ENCODE peak calls at places on chromosome 1, in eight cellular contexts. One of them, this sample, is unnamed.

GRCh38 chr1:200243042-200243437 is 166.8 kb downstream of the ZNF281 start:
- DNase-seq in MCF 10A: no peak
- DNase-seq in RWPE1: no peak
- DNase-seq in epithelial cell of esophagus: peak; percentile 24
- DNase-seq in LNCaP clone FGC: no peak
- DNase-seq in cardiac muscle cell: no peak
- DNase-seq in GM23338: no peak
- DNase-seq in endothelial cell: no peak
- DNase-seq in this sample: no peak

GRCh38 chr1:235075121-235075954 is 53.3 kb downstream of the TOMM20 start:
- DNase-seq in MCF 10A: peak; percentile 92
- DNase-seq in RWPE1: no peak
- DNase-seq in epithelial cell of esophagus: peak; percentile 95
- DNase-seq in LNCaP clone FGC: no peak
- DNase-seq in cardiac muscle cell: peak; percentile 85
- DNase-seq in GM23338: no peak
- DNase-seq in endothelial cell: no peak
- DNase-seq in this sample: no peak

GRCh38 chr1:79293611-79294010 is 287.1 kb upstream of the ADGRL4 start:
- DNase-seq in MCF 10A: peak; percentile 47
- DNase-seq in RWPE1: peak; percentile 18
- DNase-seq in epithelial cell of esophagus: peak; percentile 65
- DNase-seq in LNCaP clone FGC: no peak
- DNase-seq in cardiac muscle cell: peak; percentile 62
- DNase-seq in GM23338: no peak
- DNase-seq in endothelial cell: no peak
- DNase-seq in this sample: no peak

GRCh38 chr1:41474490-41475271 is 9.8 kb downstream of the EDN2 start:
- DNase-seq in MCF 10A: no peak
- DNase-seq in RWPE1: peak; percentile 42
- DNase-seq in epithelial cell of esophagus: peak; percentile 42
- DNase-seq in LNCaP clone FGC: no peak
- DNase-seq in cardiac muscle cell: no peak
- DNase-seq in GM23338: peak; percentile 28
- DNase-seq in endothelial cell: no peak
- DNase-seq in this sample: no peak

GRCh38 chr1:108719654-108720435 is 7.1 kb downstream of the FNDC7 start:
- DNase-seq in MCF 10A: peak; percentile 88
- DNase-seq in RWPE1: peak; percentile 88
- DNase-seq in epithelial cell of esophagus: peak; percentile 90
- DNase-seq in LNCaP clone FGC: no peak
- DNase-seq in cardiac muscle cell: peak; percentile 81
- DNase-seq in GM23338: no peak
- DNase-seq in endothelial cell: no peak
- DNase-seq in this sample: no peak

GRCh38 chr1:203612932-203613682 is 13.5 kb upstream of the ATP2B4 start:
- DNase-seq in MCF 10A: no peak
- DNase-seq in RWPE1: no peak
- DNase-seq in epithelial cell of esophagus: no peak
- DNase-seq in LNCaP clone FGC: no peak
- DNase-seq in cardiac muscle cell: peak; percentile 32
- DNase-seq in GM23338: no peak
- DNase-seq in endothelial cell: no peak
- DNase-seq in this sample: no peak

GRCh38 chr1:18784523-18784833 is 75.0 kb downstream of the TAS1R2 start:
- DNase-seq in MCF 10A: no peak
- DNase-seq in RWPE1: no peak
- DNase-seq in epithelial cell of esophagus: no peak
- DNase-seq in LNCaP clone FGC: no peak
- DNase-seq in cardiac muscle cell: no peak
- DNase-seq in GM23338: peak; percentile 24
- DNase-seq in endothelial cell: no peak
- DNase-seq in this sample: no peak

GRCh38 chr1:158180741-158181576 is at the start of gene CD1D:
- DNase-seq in MCF 10A: peak; percentile 26
- DNase-seq in RWPE1: no peak
- DNase-seq in epithelial cell of esophagus: peak; percentile 39
- DNase-seq in LNCaP clone FGC: no peak
- DNase-seq in cardiac muscle cell: peak; percentile 68
- DNase-seq in GM23338: peak; percentile 74
- DNase-seq in endothelial cell: peak; percentile 40
- DNase-seq in this sample: peak; percentile 18

GRCh38 chr1:59743324-59744108 is 71.2 kb upstream of the HOOK1 start:
- DNase-seq in MCF 10A: no peak
- DNase-seq in RWPE1: no peak
- DNase-seq in epithelial cell of esophagus: no peak
- DNase-seq in LNCaP clone FGC: peak; percentile 66
- DNase-seq in cardiac muscle cell: peak; percentile 60
- DNase-seq in GM23338: no peak
- DNase-seq in endothelial cell: no peak
- DNase-seq in this sample: no peak

GRCh38 chr1:168121314-168122029 is 15.3 kb downstream of the GPR161 start:
- DNase-seq in MCF 10A: peak; percentile 92
- DNase-seq in RWPE1: no peak
- DNase-seq in epithelial cell of esophagus: peak; percentile 40
- DNase-seq in LNCaP clone FGC: peak; percentile 59
- DNase-seq in cardiac muscle cell: peak; percentile 98
- DNase-seq in GM23338: no peak
- DNase-seq in endothelial cell: no peak
- DNase-seq in this sample: no peak

GRCh38 chr1:54488065-54488750 is 59.8 kb upstream of the ACOT11 start:
- DNase-seq in MCF 10A: peak; percentile 88
- DNase-seq in RWPE1: peak; percentile 94
- DNase-seq in epithelial cell of esophagus: peak; percentile 88
- DNase-seq in LNCaP clone FGC: peak; percentile 49
- DNase-seq in cardiac muscle cell: peak; percentile 96
- DNase-seq in GM23338: peak; percentile 96
- DNase-seq in endothelial cell: peak; percentile 92
- DNase-seq in this sample: peak; percentile 92

GRCh38 chr1:228065543-228066347 is 16.8 kb upstream of the ARF1 start:
- DNase-seq in MCF 10A: no peak
- DNase-seq in RWPE1: no peak
- DNase-seq in epithelial cell of esophagus: no peak
- DNase-seq in LNCaP clone FGC: no peak
- DNase-seq in cardiac muscle cell: no peak
- DNase-seq in GM23338: no peak
- DNase-seq in endothelial cell: no peak
- DNase-seq in this sample: no peak

GRCh38 chr1:201447911-201448871 is 20.8 kb downstream of the PHLDA3 start:
- DNase-seq in MCF 10A: peak; percentile 89
- DNase-seq in RWPE1: peak; percentile 91
- DNase-seq in epithelial cell of esophagus: peak; percentile 89
- DNase-seq in LNCaP clone FGC: no peak
- DNase-seq in cardiac muscle cell: peak; percentile 88
- DNase-seq in GM23338: peak; percentile 91
- DNase-seq in endothelial cell: peak; percentile 76
- DNase-seq in this sample: peak; percentile 73

GRCh38 chr1:243507001-243507671 is 251.3 kb downstream of the SDCCAG8 start:
- DNase-seq in MCF 10A: no peak
- DNase-seq in RWPE1: no peak
- DNase-seq in epithelial cell of esophagus: peak; percentile 23
- DNase-seq in LNCaP clone FGC: no peak
- DNase-seq in cardiac muscle cell: no peak
- DNase-seq in GM23338: no peak
- DNase-seq in endothelial cell: no peak
- DNase-seq in this sample: no peak

GRCh38 chr1:150235436-150235851 is 468 bp downstream of the ANP32E start:
- DNase-seq in MCF 10A: peak; percentile 33
- DNase-seq in RWPE1: peak; percentile 66
- DNase-seq in epithelial cell of esophagus: peak; percentile 41
- DNase-seq in LNCaP clone FGC: no peak
- DNase-seq in cardiac muscle cell: no peak
- DNase-seq in GM23338: no peak
- DNase-seq in endothelial cell: peak; percentile 11
- DNase-seq in this sample: no peak

DNA sequence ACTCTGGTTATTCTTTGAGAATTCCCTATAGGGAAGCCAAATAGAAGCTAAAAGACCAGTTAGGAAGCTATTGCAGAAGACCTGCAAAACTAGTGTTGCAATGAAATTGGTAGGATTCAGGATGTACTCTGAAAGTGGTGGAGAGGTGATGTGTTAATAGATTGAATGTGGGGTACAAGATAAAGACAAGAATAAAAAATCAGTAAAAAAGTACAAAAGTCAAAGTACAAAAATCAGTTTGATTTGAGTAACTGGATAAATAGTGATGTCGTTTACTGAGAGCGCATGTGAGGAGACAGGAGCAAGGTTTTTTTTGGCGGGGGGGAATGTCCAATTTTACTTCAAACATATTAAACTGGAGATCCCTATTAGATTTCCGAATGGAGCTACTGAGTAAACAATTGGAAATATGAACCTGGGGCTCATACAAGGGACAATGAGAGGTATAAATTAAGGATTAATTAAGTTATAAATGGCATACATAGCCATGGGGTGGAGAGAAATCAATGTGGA is 2.5 kb upstream of the DCAF8 start:
- DNase-seq in MCF 10A: no peak
- DNase-seq in RWPE1: no peak
- DNase-seq in epithelial cell of esophagus: no peak
- DNase-seq in LNCaP clone FGC: no peak
- DNase-seq in cardiac muscle cell: no peak
- DNase-seq in GM23338: no peak
- DNase-seq in endothelial cell: no peak
- DNase-seq in this sample: no peak
- TF ChIP-seq CTCF in MCF 10A: no peak
- TF ChIP-seq CTCF in RWPE1: no peak
- TF ChIP-seq CTCF in epithelial cell of esophagus: no peak
- TF ChIP-seq CTCF in LNCaP clone FGC: no peak
- TF ChIP-seq CTCF in cardiac muscle cell: no peak
- TF ChIP-seq CTCF in GM23338: no peak
- TF ChIP-seq CTCF in endothelial cell: no peak
- TF ChIP-seq CTCF in this sample: no peak

DNA sequence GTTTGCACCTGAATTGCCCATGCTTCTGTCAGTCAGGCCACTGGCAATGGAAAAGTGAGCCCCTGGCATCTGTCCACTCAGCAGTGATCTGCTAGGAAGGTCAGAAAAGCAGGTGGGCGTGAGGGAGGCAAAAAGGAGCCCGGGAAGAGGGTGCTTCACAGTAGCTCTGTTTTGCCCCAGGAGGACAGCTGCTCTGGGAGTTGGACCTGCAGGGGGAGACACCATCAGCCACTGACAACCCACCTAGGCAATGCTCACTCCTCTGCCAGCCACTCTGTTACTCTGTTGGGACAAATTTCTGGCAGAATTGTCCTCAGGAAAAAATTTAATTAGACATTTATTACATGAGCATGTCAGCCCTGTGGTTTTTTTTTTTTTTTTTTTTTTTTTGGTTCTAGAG is 146.4 kb downstream of the LRIG2 start:
- DNase-seq in MCF 10A: peak; percentile 6
- DNase-seq in RWPE1: no peak
- DNase-seq in epithelial cell of esophagus: peak; percentile 23
- DNase-seq in LNCaP clone FGC: no peak
- DNase-seq in cardiac muscle cell: no peak
- DNase-seq in GM23338: peak; percentile 64
- DNase-seq in endothelial cell: peak; percentile 17
- DNase-seq in this sample: no peak
- TF ChIP-seq CTCF in MCF 10A: peak; percentile 27
- TF ChIP-seq CTCF in RWPE1: no peak
- TF ChIP-seq CTCF in epithelial cell of esophagus: peak; percentile 45
- TF ChIP-seq CTCF in LNCaP clone FGC: no peak
- TF ChIP-seq CTCF in cardiac muscle cell: peak; percentile 31
- TF ChIP-seq CTCF in GM23338: peak; percentile 74
- TF ChIP-seq CTCF in endothelial cell: no peak
- TF ChIP-seq CTCF in this sample: peak; percentile 24

DNA sequence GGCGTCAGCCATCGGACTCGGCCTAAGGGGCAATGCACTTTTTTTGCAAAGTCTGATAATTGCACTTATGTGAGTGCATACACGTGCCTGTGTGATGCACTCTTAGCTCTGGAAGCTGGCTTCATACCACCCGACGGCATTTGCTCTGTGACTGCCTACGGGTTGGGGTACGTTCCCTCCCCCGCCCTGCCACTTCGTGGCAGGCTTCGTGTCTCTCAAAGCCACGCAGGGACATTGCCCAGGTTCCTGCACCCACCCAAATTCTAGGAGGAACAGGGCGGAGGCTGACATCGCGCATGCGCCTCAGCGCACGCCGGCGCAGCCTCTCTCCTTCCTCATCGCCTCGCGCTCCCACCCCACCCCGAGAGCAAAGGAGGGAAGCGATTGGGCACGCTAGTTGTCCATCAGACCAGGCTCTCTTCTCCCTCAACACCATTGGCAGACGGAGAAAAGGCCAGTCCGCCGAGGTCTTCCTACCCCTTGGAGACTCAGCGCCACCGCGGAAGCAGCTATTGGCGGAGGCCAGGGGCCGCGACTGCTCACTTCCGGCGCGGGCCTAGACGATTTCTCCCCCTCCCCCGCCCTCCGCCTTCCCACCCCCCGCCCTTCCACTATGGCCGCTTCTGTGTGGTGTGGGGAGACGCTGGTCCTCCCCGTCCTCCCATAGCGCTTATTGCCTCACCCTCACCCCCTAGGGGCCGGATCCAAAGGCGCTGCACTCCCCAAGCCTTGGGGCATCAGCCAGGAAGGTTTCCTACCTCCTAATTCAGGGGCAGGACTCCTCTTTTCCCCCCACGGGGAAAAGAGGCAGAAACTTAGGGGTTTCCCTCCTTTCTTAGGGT is at the start of gene INTS3:
- DNase-seq in MCF 10A: peak; percentile 100
- DNase-seq in RWPE1: peak; percentile 100
- DNase-seq in epithelial cell of esophagus: peak; percentile 100
- DNase-seq in LNCaP clone FGC: peak; percentile 100
- DNase-seq in cardiac muscle cell: peak; percentile 100
- DNase-seq in GM23338: peak; percentile 100
- DNase-seq in endothelial cell: peak; percentile 97
- DNase-seq in this sample: peak; percentile 98
- TF ChIP-seq CTCF in MCF 10A: no peak
- TF ChIP-seq CTCF in RWPE1: no peak
- TF ChIP-seq CTCF in epithelial cell of esophagus: no peak
- TF ChIP-seq CTCF in LNCaP clone FGC: no peak
- TF ChIP-seq CTCF in cardiac muscle cell: peak; percentile 10
- TF ChIP-seq CTCF in GM23338: no peak
- TF ChIP-seq CTCF in endothelial cell: no peak
- TF ChIP-seq CTCF in this sample: no peak

DNA sequence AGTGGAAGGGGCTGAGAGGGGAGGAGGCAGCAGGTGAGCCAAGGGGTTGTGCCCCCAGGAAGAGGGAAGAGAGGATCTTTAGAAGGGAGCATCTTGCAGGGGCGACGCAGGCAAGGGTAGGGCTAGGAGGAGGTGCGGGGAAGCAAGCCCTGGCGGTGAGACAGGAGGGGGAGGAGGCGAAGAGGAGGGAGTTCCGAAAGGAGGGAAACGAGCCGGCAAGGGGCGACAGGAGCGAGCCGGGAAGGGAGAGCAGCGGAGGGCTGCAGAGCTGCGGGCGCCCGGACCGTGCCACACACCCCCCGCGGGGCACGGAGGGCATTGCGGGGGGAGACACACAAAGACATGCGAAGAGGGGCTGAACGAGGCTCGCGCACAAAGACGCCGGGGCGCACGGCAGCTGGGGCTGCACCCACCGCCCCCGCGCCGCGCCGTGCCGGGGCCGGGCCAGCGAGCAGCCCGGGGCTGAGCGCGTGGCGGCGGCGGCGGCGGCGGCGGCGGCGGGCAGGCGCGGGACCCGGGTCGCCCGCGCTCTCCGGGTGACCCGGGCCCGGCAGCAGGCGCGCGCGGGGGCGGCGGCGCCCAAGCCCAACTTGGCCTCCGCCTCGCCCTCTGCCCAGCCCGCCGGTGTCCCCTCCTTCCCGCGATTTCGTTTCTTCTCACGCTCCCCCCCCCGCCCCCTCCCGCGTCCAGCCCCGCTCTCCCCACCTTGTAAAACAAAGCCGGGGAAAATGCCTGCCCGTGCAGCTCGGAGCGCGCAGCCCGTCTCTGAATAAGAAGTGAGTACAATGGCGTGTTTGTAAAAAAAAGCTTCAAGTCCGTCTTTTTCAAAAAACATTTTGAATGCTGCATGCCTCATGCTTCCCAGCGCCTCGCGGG is at the start of gene KCNK2:
- DNase-seq in MCF 10A: peak; percentile 25
- DNase-seq in RWPE1: peak; percentile 26
- DNase-seq in epithelial cell of esophagus: peak; percentile 18
- DNase-seq in LNCaP clone FGC: no peak
- DNase-seq in cardiac muscle cell: peak; percentile 22
- DNase-seq in GM23338: peak; percentile 75
- DNase-seq in endothelial cell: peak; percentile 19
- DNase-seq in this sample: peak; percentile 42
- TF ChIP-seq CTCF in MCF 10A: no peak
- TF ChIP-seq CTCF in RWPE1: no peak
- TF ChIP-seq CTCF in epithelial cell of esophagus: no peak
- TF ChIP-seq CTCF in LNCaP clone FGC: no peak
- TF ChIP-seq CTCF in cardiac muscle cell: no peak
- TF ChIP-seq CTCF in GM23338: no peak
- TF ChIP-seq CTCF in endothelial cell: no peak
- TF ChIP-seq CTCF in this sample: no peak